ENCODE peak calls at places on chromosomes 5 and 9, in seven cellular contexts. D is kidney; O is CD4-positive, CD25-positive, alpha-beta regulatory T cell; K is GM23248; Q is SJSA1; Y is breast epithelium; W is PC-3. T is an unnamed sample.

GRCh38 chr5:14305045-14305444 is 161.9 kb downstream of the TRIO start:
- DNase-seq in Y (no peak), D (no peak), Q (peak; percentile 30), W (peak; percentile 22), K (peak; percentile 92), O (no peak), T (no peak)

GRCh38 chr5:32274548-32275420 is 38.0 kb downstream of the MTMR12 start:
- DNase-seq in K (no peak), W (no peak), Q (no peak), D (no peak), O (no peak), Y (no peak), T (no peak)

GRCh38 chr5:116137544-116138378 is 52.9 kb downstream of the COMMD10 start:
- DNase-seq in D (no peak), K (peak; percentile 71), O (no peak), Q (peak; percentile 54), Y (no peak), W (peak; percentile 68), T (no peak)

GRCh38 chr9:22005083-22005699 is 3.9 kb downstream of the CDKN2B start:
- DNase-seq in Y (no peak), O (no peak), K (no peak), W (no peak), Q (no peak), D (no peak), T (no peak)

GRCh38 chr5:64767959-64768357 is 533 bp downstream of the SREK1IP1 start:
- DNase-seq in Y (no peak), Q (no peak), K (peak; percentile 43), D (no peak), O (no peak), W (no peak), T (no peak)

GRCh38 chr9:37511715-37512010 is 25.9 kb downstream of the POLR1E start:
- DNase-seq in Y (no peak), O (no peak), Q (no peak), D (no peak), K (no peak), W (no peak), T (no peak)

GRCh38 chr9:89701221-89701798 is 96.5 kb downstream of the GADD45G start:
- DNase-seq in K (no peak), D (no peak), W (no peak), Q (no peak), O (peak; percentile 37), Y (no peak), T (peak; percentile 84)

GRCh38 chr5:72955143-72955767 is 586 bp upstream of the FCHO2 start:
- DNase-seq in Q (no peak), W (no peak), K (no peak), O (no peak), D (peak; percentile 95), Y (no peak), T (no peak)

GRCh38 chr5:138725885-138726457 is 27.3 kb upstream of the CTNNA1 start:
- DNase-seq in W (no peak), Q (no peak), K (peak; percentile 60), D (no peak), O (no peak), Y (peak; percentile 42), T (no peak)

GRCh38 chr5:170603101-170603500 is 99.3 kb downstream of the KCNIP1 start:
- DNase-seq in O (no peak), K (no peak), D (no peak), W (no peak), Q (no peak), Y (no peak), T (no peak)

GRCh38 chr9:1337169-1337568 is 287.0 kb downstream of the DMRT2 start:
- DNase-seq in Y (peak; percentile 35), W (peak; percentile 96), K (peak; percentile 8), O (no peak), D (no peak), Q (no peak), T (no peak)

GRCh38 chr9:17021379-17021970 is 113.4 kb upstream of the CNTLN start:
- DNase-seq in Q (no peak), K (peak; percentile 51), D (no peak), Y (no peak), O (no peak), W (no peak), T (no peak)

GRCh38 chr9:101514056-101514455 is 19.6 kb upstream of the RNF20 start:
- DNase-seq in Q (peak; percentile 69), D (no peak), O (no peak), W (no peak), Y (no peak), K (peak; percentile 81), T (no peak)

GRCh38 chr9:131997779-131998178 is 81.9 kb downstream of the MED27 start:
- DNase-seq in Y (no peak), K (no peak), Q (no peak), D (no peak), O (no peak), W (no peak), T (no peak)

GRCh38 chr9:131839281-131840084 is 99.6 kb upstream of the RAPGEF1 start:
- DNase-seq in Q (peak; percentile 25), O (peak; percentile 41), W (peak; percentile 74), Y (no peak), D (no peak), K (peak; percentile 82), T (no peak)

GRCh38 chr5:103037673-103038455 is 82.1 kb downstream of the GIN1 start:
- DNase-seq in K (no peak), Q (no peak), Y (no peak), O (no peak), W (peak; percentile 61), D (no peak), T (no peak)

GRCh38 chr9:105632807-105633206 is 29.4 kb upstream of the TAL2 start:
- DNase-seq in D (no peak), O (no peak), Q (no peak), W (peak; percentile 31), K (no peak), Y (no peak), T (peak; percentile 28)

GRCh38 chr5:122311400-122311887 is 593 bp upstream of the SNCAIP start:
- DNase-seq in D (peak; percentile 73), O (no peak), Y (no peak), K (peak; percentile 23), W (no peak), Q (no peak), T (peak; percentile 23)

GRCh38 chr9:13141629-13142028 is 137.9 kb downstream of the MPDZ start:
- DNase-seq in Y (no peak), D (no peak), K (no peak), O (no peak), W (peak; percentile 78), Q (no peak), T (no peak)

GRCh38 chr9:122138560-122139268 is 20.9 kb downstream of the NDUFA8 start:
- DNase-seq in O (no peak), Q (no peak), D (no peak), Y (no peak), W (peak; percentile 45), K (no peak), T (no peak)

GRCh38 chr5:134100283-134101011 is 14.0 kb upstream of the TCF7 start:
- DNase-seq in K (peak; percentile 62), D (peak; percentile 79), Q (peak; percentile 91), O (peak; percentile 68), W (peak; percentile 51), Y (no peak), T (no peak)

GRCh38 chr9:95073918-95074317 is 243.6 kb downstream of the FANCC start:
- DNase-seq in D (no peak), K (no peak), O (no peak), Y (no peak), Q (no peak), W (no peak), T (no peak)

GRCh38 chr5:34838785-34839714 is at the start of gene TTC23L:
- DNase-seq in D (peak; percentile 98), Y (peak; percentile 86), O (peak; percentile 81), W (peak; percentile 90), Q (peak; percentile 76), K (peak; percentile 93), T (peak; percentile 71)

GRCh38 chr9:5446451-5447236 is 3.7 kb upstream of the CD274 start:
- DNase-seq in Y (no peak), O (no peak), D (no peak), K (peak; percentile 18), W (peak; percentile 92), Q (no peak), T (no peak)

GRCh38 chr5:112682621-112683061 is 55.0 kb upstream of the APC start:
- DNase-seq in K (peak; percentile 83), O (no peak), Q (no peak), W (peak; percentile 33), D (no peak), Y (no peak), T (no peak)

GRCh38 chr5:63053019-63053638 is 474.5 kb downstream of the LRRC70 start:
- DNase-seq in Y (peak; percentile 36), K (no peak), W (no peak), O (no peak), D (no peak), Q (no peak), T (no peak)

DNA sequence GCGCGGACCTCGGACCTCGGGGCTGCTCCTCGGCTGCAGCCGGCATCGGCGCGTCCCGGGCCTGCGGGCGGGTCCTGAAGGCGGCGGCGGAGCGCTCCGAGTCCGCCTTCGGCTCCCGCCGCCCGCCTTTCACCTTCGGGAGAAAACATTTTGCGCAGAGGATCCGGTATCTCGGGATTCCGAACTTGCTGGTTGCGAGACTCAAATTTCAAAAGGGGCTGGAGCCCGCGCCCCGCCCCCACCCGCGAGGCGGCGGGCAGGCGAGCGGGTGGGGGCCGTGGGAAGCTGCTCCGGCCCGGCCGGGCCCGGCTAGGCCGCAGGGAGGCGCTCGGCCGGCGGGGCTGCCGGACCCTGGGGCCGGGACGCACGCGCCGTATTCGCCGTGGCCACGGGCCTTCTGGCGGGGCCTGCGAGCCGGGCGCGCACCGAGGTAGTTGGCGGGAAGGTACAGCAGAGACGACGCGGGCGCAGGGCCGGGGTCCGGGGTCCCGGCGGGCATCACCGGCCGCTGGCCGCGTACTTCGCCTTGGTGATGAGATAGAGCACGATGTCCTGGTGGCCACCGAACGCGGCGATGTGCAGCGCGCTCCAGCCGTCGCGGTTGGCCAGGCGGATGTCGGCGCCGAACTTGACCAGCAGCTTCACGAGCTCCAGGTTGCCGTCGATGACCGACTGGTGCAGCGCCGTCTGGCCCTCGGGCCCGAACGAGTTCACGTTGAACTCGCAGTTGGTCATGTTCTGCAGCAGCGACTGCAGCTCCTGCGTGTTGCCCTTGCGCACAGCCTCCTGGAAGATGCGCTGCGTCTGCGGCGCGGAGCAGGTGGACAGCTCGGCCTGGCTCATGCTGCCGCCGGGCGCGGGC is 754 bp downstream of the NRARP start:
- DNase-seq in O (no peak), K (peak; percentile 59), D (peak; percentile 85), W (peak; percentile 64), Y (no peak), Q (peak; percentile 36), T (peak; percentile 70)
- H3K4me3 ChIP-seq in O (peak overlapping the region; percentile 32), K (peak overlapping the region; percentile 58), D (peak overlapping the region; percentile 60), W (peak overlapping the region; percentile 89), Y (peak overlapping the region; percentile 76), Q (peak overlapping the region; percentile 27), T (peak overlapping the region; percentile 74)

GRCh38 chr5:180045889-180046499 is 25.6 kb downstream of the RNF130 start:
- DNase-seq in D (no peak), O (no peak), Q (no peak), Y (no peak), W (no peak), K (no peak), T (no peak)
- H3K36me3 ChIP-seq in D (no peaks in the 10 kb centered on the region), O (no peaks in the 10 kb centered on the region), Q (no peaks in the 10 kb centered on the region), Y (no peaks in the 10 kb centered on the region), W (no peaks in the 10 kb centered on the region), K (no peaks in the 10 kb centered on the region), T (peaks cover 14% of the 10 kb centered on the region)

GRCh38 chr9:14992025-14992424 is 81.8 kb upstream of the FREM1 start:
- DNase-seq in D (no peak), W (no peak), Q (no peak), Y (no peak), O (no peak), K (peak; percentile 75), T (no peak)
- H3K4me3 ChIP-seq in D (no peak overlapping the region), W (no peak overlapping the region), Q (no peak overlapping the region), Y (peak overlapping the region; percentile 69), O (peak overlapping the region; percentile 62), K (peak overlapping the region; percentile 88), T (no peak overlapping the region)

GRCh38 chr9:92715488-92716231 is 45.7 kb upstream of the IPPK start:
- DNase-seq in O (no peak), D (no peak), Q (no peak), W (no peak), K (peak; percentile 36), Y (no peak), T (no peak)
- H3K36me3 ChIP-seq in O (peaks cover 58% of the 10 kb centered on the region), D (peaks cover 64% of the 10 kb centered on the region), Q (peaks cover 94% of the 10 kb centered on the region), W (peaks cover 2% of the 10 kb centered on the region), K (peaks cover 22% of the 10 kb centered on the region), Y (peaks cover 21% of the 10 kb centered on the region), T (peaks cover 86% of the 10 kb centered on the region)